ENCODE peak calls at places on chromosomes 7 and 10, in eight cellular contexts. One of them, this sample, is unnamed.

GRCh38 chr10:72257051-72257892 is 16.5 kb upstream of the DDIT4 start:
- DNase-seq in uterus: no peak
- DNase-seq in HepG2: no peak
- DNase-seq in IMR-90: no peak
- DNase-seq in skeletal muscle cell: no peak
- DNase-seq in cardiac fibroblast: peak; percentile 44
- DNase-seq in NT2/D1: no peak
- DNase-seq in AG09309: no peak
- DNase-seq in this sample: no peak

GRCh38 chr10:25294032-25294926 is 119.5 kb downstream of the GPR158 start:
- DNase-seq in IMR-90: peak; percentile 8
- DNase-seq in cardiac fibroblast: peak; percentile 41
- DNase-seq in uterus: no peak
- DNase-seq in AG09309: no peak
- DNase-seq in HepG2: peak; percentile 3
- DNase-seq in NT2/D1: no peak
- DNase-seq in skeletal muscle cell: no peak
- DNase-seq in this sample: peak; percentile 56

GRCh38 chr7:31108097-31108657 is 56.1 kb downstream of the ADCYAP1R1 start:
- DNase-seq in IMR-90: no peak
- DNase-seq in cardiac fibroblast: no peak
- DNase-seq in HepG2: no peak
- DNase-seq in AG09309: no peak
- DNase-seq in uterus: no peak
- DNase-seq in skeletal muscle cell: no peak
- DNase-seq in NT2/D1: no peak
- DNase-seq in this sample: no peak

GRCh38 chr10:3524086-3524960 is 260.7 kb downstream of the KLF6 start:
- DNase-seq in uterus: no peak
- DNase-seq in AG09309: no peak
- DNase-seq in IMR-90: no peak
- DNase-seq in cardiac fibroblast: no peak
- DNase-seq in skeletal muscle cell: no peak
- DNase-seq in HepG2: no peak
- DNase-seq in NT2/D1: no peak
- DNase-seq in this sample: no peak

GRCh38 chr7:30348083-30348560 is 63.7 kb downstream of the ZNRF2 start:
- DNase-seq in IMR-90: peak; percentile 88
- DNase-seq in cardiac fibroblast: peak; percentile 91
- DNase-seq in uterus: no peak
- DNase-seq in HepG2: peak; percentile 30
- DNase-seq in skeletal muscle cell: peak; percentile 62
- DNase-seq in NT2/D1: peak; percentile 39
- DNase-seq in AG09309: peak; percentile 93
- DNase-seq in this sample: peak; percentile 59

GRCh38 chr10:26157734-26158133 is 58.8 kb upstream of the GAD2 start:
- DNase-seq in IMR-90: no peak
- DNase-seq in cardiac fibroblast: no peak
- DNase-seq in AG09309: no peak
- DNase-seq in NT2/D1: no peak
- DNase-seq in uterus: no peak
- DNase-seq in HepG2: no peak
- DNase-seq in skeletal muscle cell: no peak
- DNase-seq in this sample: no peak

GRCh38 chr10:126663328-126663727 is 7.2 kb downstream of the C10orf90 start:
- DNase-seq in NT2/D1: no peak
- DNase-seq in uterus: peak; percentile 47
- DNase-seq in cardiac fibroblast: peak; percentile 97
- DNase-seq in HepG2: no peak
- DNase-seq in IMR-90: no peak
- DNase-seq in skeletal muscle cell: peak; percentile 96
- DNase-seq in AG09309: peak; percentile 90
- DNase-seq in this sample: no peak

GRCh38 chr10:128324058-128324457 is 197.8 kb upstream of the MKI67 start:
- DNase-seq in NT2/D1: peak; percentile 27
- DNase-seq in IMR-90: no peak
- DNase-seq in AG09309: no peak
- DNase-seq in HepG2: peak; percentile 18
- DNase-seq in uterus: no peak
- DNase-seq in cardiac fibroblast: no peak
- DNase-seq in skeletal muscle cell: no peak
- DNase-seq in this sample: no peak

GRCh38 chr7:22696672-22697071 is 30.3 kb upstream of the IL6 start:
- DNase-seq in cardiac fibroblast: peak; percentile 40
- DNase-seq in AG09309: no peak
- DNase-seq in IMR-90: peak; percentile 36
- DNase-seq in NT2/D1: no peak
- DNase-seq in HepG2: no peak
- DNase-seq in skeletal muscle cell: no peak
- DNase-seq in uterus: no peak
- DNase-seq in this sample: no peak

GRCh38 chr7:157195868-157196267 is 57.1 kb downstream of the UBE3C start:
- DNase-seq in uterus: no peak
- DNase-seq in IMR-90: no peak
- DNase-seq in cardiac fibroblast: no peak
- DNase-seq in skeletal muscle cell: no peak
- DNase-seq in NT2/D1: no peak
- DNase-seq in AG09309: no peak
- DNase-seq in HepG2: no peak
- DNase-seq in this sample: no peak

GRCh38 chr7:150799156-150799555 is 1.0 kb downstream of the TMEM176B start:
- DNase-seq in HepG2: no peak
- DNase-seq in uterus: no peak
- DNase-seq in AG09309: no peak
- DNase-seq in IMR-90: no peak
- DNase-seq in cardiac fibroblast: no peak
- DNase-seq in skeletal muscle cell: no peak
- DNase-seq in NT2/D1: no peak
- DNase-seq in this sample: no peak

GRCh38 chr7:26105206-26105605 is 46.8 kb upstream of the NFE2L3 start:
- DNase-seq in uterus: no peak
- DNase-seq in skeletal muscle cell: no peak
- DNase-seq in HepG2: no peak
- DNase-seq in NT2/D1: no peak
- DNase-seq in IMR-90: no peak
- DNase-seq in AG09309: no peak
- DNase-seq in cardiac fibroblast: no peak
- DNase-seq in this sample: no peak

GRCh38 chr10:525565-526315 is 163.7 kb downstream of the DIP2C start:
- DNase-seq in NT2/D1: no peak
- DNase-seq in skeletal muscle cell: no peak
- DNase-seq in cardiac fibroblast: peak; percentile 22
- DNase-seq in AG09309: no peak
- DNase-seq in HepG2: no peak
- DNase-seq in uterus: no peak
- DNase-seq in IMR-90: peak; percentile 61
- DNase-seq in this sample: no peak

GRCh38 chr10:35642023-35642792 is at the start of gene FZD8:
- DNase-seq in skeletal muscle cell: peak; percentile 76
- DNase-seq in NT2/D1: peak; percentile 84
- DNase-seq in IMR-90: peak; percentile 90
- DNase-seq in cardiac fibroblast: peak; percentile 94
- DNase-seq in HepG2: peak; percentile 68
- DNase-seq in uterus: peak; percentile 91
- DNase-seq in AG09309: peak; percentile 63
- DNase-seq in this sample: no peak

GRCh38 chr10:88278912-88279311 is 304.2 kb downstream of the RNLS start:
- DNase-seq in HepG2: no peak
- DNase-seq in AG09309: no peak
- DNase-seq in uterus: no peak
- DNase-seq in cardiac fibroblast: no peak
- DNase-seq in NT2/D1: no peak
- DNase-seq in IMR-90: no peak
- DNase-seq in skeletal muscle cell: no peak
- DNase-seq in this sample: no peak

GRCh38 chr7:5661941-5662340 is 119.5 kb downstream of the RNF216 start:
- DNase-seq in skeletal muscle cell: no peak
- DNase-seq in AG09309: no peak
- DNase-seq in IMR-90: no peak
- DNase-seq in HepG2: no peak
- DNase-seq in NT2/D1: no peak
- DNase-seq in cardiac fibroblast: no peak
- DNase-seq in uterus: no peak
- DNase-seq in this sample: no peak

GRCh38 chr7:82677493-82677892 is 233.9 kb upstream of the CACNA2D1 start:
- DNase-seq in cardiac fibroblast: peak; percentile 16
- DNase-seq in skeletal muscle cell: no peak
- DNase-seq in AG09309: no peak
- DNase-seq in HepG2: no peak
- DNase-seq in IMR-90: peak; percentile 43
- DNase-seq in NT2/D1: no peak
- DNase-seq in uterus: no peak
- DNase-seq in this sample: no peak

GRCh38 chr10:25701651-25702050 is 232.4 kb upstream of the MYO3A start:
- DNase-seq in cardiac fibroblast: no peak
- DNase-seq in AG09309: no peak
- DNase-seq in NT2/D1: no peak
- DNase-seq in IMR-90: no peak
- DNase-seq in skeletal muscle cell: no peak
- DNase-seq in HepG2: no peak
- DNase-seq in uterus: no peak
- DNase-seq in this sample: no peak

GRCh38 chr7:13904689-13905088 is 84.8 kb downstream of the ETV1 start:
- DNase-seq in AG09309: peak; percentile 64
- DNase-seq in IMR-90: peak; percentile 77
- DNase-seq in HepG2: no peak
- DNase-seq in skeletal muscle cell: no peak
- DNase-seq in cardiac fibroblast: no peak
- DNase-seq in NT2/D1: no peak
- DNase-seq in uterus: no peak
- DNase-seq in this sample: peak; percentile 94

GRCh38 chr7:14720792-14721191 is 181.8 kb downstream of the DGKB start:
- DNase-seq in cardiac fibroblast: no peak
- DNase-seq in skeletal muscle cell: peak; percentile 21
- DNase-seq in uterus: peak; percentile 31
- DNase-seq in IMR-90: no peak
- DNase-seq in AG09309: no peak
- DNase-seq in HepG2: no peak
- DNase-seq in NT2/D1: no peak
- DNase-seq in this sample: peak; percentile 23

GRCh38 chr7:151742713-151743480 is 134.0 kb downstream of the PRKAG2 start:
- DNase-seq in HepG2: no peak
- DNase-seq in skeletal muscle cell: no peak
- DNase-seq in uterus: no peak
- DNase-seq in NT2/D1: peak; percentile 67
- DNase-seq in IMR-90: no peak
- DNase-seq in cardiac fibroblast: no peak
- DNase-seq in AG09309: no peak
- DNase-seq in this sample: no peak

GRCh38 chr7:32588657-32589056 is 93.4 kb downstream of the AVL9 start:
- DNase-seq in AG09309: peak; percentile 59
- DNase-seq in skeletal muscle cell: peak; percentile 62
- DNase-seq in IMR-90: peak; percentile 73
- DNase-seq in uterus: no peak
- DNase-seq in HepG2: peak; percentile 36
- DNase-seq in NT2/D1: no peak
- DNase-seq in cardiac fibroblast: peak; percentile 83
- DNase-seq in this sample: peak; percentile 78

GRCh38 chr10:33143160-33143728 is 185.2 kb upstream of the ITGB1 start:
- DNase-seq in IMR-90: peak; percentile 93
- DNase-seq in AG09309: peak; percentile 46
- DNase-seq in NT2/D1: no peak
- DNase-seq in cardiac fibroblast: peak; percentile 82
- DNase-seq in HepG2: peak; percentile 42
- DNase-seq in uterus: no peak
- DNase-seq in skeletal muscle cell: peak; percentile 74
- DNase-seq in this sample: no peak

GRCh38 chr7:94375167-94375566 is 19.5 kb upstream of the COL1A2 start:
- DNase-seq in IMR-90: peak; percentile 97
- DNase-seq in uterus: peak; percentile 62
- DNase-seq in AG09309: peak; percentile 96
- DNase-seq in cardiac fibroblast: peak; percentile 98
- DNase-seq in skeletal muscle cell: peak; percentile 94
- DNase-seq in NT2/D1: peak; percentile 68
- DNase-seq in HepG2: no peak
- DNase-seq in this sample: peak; percentile 89
- H3K4me3 ChIP-seq in IMR-90: peak overlapping the region; percentile 41
- H3K4me3 ChIP-seq in uterus: peak overlapping the region; percentile 14
- H3K4me3 ChIP-seq in AG09309: peak overlapping the region; percentile 14
- H3K4me3 ChIP-seq in cardiac fibroblast: peak overlapping the region; percentile 21
- H3K4me3 ChIP-seq in skeletal muscle cell: peak overlapping the region; percentile 41
- H3K4me3 ChIP-seq in NT2/D1: no peak overlapping the region
- H3K4me3 ChIP-seq in HepG2: no peak overlapping the region
- H3K4me3 ChIP-seq in this sample: peak overlapping the region; percentile 29

DNA sequence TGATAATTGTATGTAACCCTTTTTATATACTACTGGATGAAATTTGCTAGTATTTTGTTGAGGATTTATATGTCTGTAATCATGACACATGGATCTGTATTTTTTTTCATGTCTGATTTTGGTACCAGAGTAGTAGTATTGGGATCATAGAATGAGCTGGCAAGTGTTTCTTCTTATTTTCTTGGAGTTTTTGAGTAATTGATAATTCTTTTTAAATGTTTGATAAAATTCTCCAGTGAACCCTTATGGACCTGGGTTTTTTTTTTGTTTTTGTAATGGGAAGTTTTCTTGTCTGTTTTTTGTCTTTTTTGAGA is 28.4 kb downstream of the ZNF33A start:
- DNase-seq in IMR-90: no peak
- DNase-seq in HepG2: no peak
- DNase-seq in cardiac fibroblast: no peak
- DNase-seq in uterus: no peak
- DNase-seq in AG09309: no peak
- DNase-seq in NT2/D1: no peak
- DNase-seq in skeletal muscle cell: no peak
- DNase-seq in this sample: no peak
- H3K4me3 ChIP-seq in IMR-90: no peak overlapping the region
- H3K4me3 ChIP-seq in HepG2: no peak overlapping the region
- H3K4me3 ChIP-seq in cardiac fibroblast: no peak overlapping the region
- H3K4me3 ChIP-seq in uterus: no peak overlapping the region
- H3K4me3 ChIP-seq in AG09309: no peak overlapping the region
- H3K4me3 ChIP-seq in NT2/D1: no peak overlapping the region
- H3K4me3 ChIP-seq in skeletal muscle cell: no peak overlapping the region
- H3K4me3 ChIP-seq in this sample: no peak overlapping the region

DNA sequence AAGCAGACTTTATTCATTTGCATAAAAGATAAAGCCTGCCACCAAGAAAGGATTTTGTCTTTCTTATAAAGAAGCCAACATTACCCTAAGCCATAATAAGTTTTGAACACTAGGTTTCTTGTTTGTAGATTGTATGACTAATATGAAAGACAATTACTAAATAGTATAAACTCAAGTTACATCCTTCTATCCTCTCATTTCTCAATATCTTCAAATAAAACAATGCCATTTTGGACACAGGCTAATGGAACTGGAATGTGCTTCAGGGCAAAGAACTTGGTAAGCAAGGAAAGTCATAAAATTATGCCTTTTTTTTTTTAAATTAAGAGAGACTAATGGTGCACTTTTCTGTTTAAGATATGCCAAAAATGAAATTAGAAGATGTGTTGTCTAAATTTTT is 137.7 kb downstream of the DKK1 start:
- DNase-seq in IMR-90: peak; percentile 76
- DNase-seq in AG09309: peak; percentile 88
- DNase-seq in HepG2: no peak
- DNase-seq in NT2/D1: no peak
- DNase-seq in cardiac fibroblast: peak; percentile 85
- DNase-seq in uterus: no peak
- DNase-seq in skeletal muscle cell: peak; percentile 49
- DNase-seq in this sample: no peak
- H3K4me3 ChIP-seq in IMR-90: no peak overlapping the region
- H3K4me3 ChIP-seq in AG09309: no peak overlapping the region
- H3K4me3 ChIP-seq in HepG2: no peak overlapping the region
- H3K4me3 ChIP-seq in NT2/D1: no peak overlapping the region
- H3K4me3 ChIP-seq in cardiac fibroblast: no peak overlapping the region
- H3K4me3 ChIP-seq in uterus: no peak overlapping the region
- H3K4me3 ChIP-seq in skeletal muscle cell: no peak overlapping the region
- H3K4me3 ChIP-seq in this sample: no peak overlapping the region

GRCh38 chr7:76283254-76284159 is 19.0 kb upstream of the HSPB1 start:
- DNase-seq in NT2/D1: no peak
- DNase-seq in cardiac fibroblast: no peak
- DNase-seq in skeletal muscle cell: no peak
- DNase-seq in uterus: no peak
- DNase-seq in HepG2: no peak
- DNase-seq in IMR-90: no peak
- DNase-seq in AG09309: no peak
- DNase-seq in this sample: no peak
- H3K4me3 ChIP-seq in NT2/D1: peak overlapping the region; percentile 65
- H3K4me3 ChIP-seq in cardiac fibroblast: peak overlapping the region; percentile 5
- H3K4me3 ChIP-seq in skeletal muscle cell: peak overlapping the region; percentile 35
- H3K4me3 ChIP-seq in uterus: peak overlapping the region; percentile 31
- H3K4me3 ChIP-seq in HepG2: no peak overlapping the region
- H3K4me3 ChIP-seq in IMR-90: peak overlapping the region; percentile 89
- H3K4me3 ChIP-seq in AG09309: peak overlapping the region; percentile 34
- H3K4me3 ChIP-seq in this sample: no peak overlapping the region

This sample was measured in retinal pigment epithelial cell.